ENCODE peak calls at places on chromosome 20, in eight cellular contexts. H, X, P, A, T, R, Y and N are unnamed samples.

GRCh38 chr20:43558412-43559146 is at the start of gene SGK2:
- DNase-seq in H (no peak), X (no peak), P (no peak), A (no peak), T (no peak), R (no peak), Y (no peak), N (peak)

GRCh38 chr20:36744764-36745191 is 1.1 kb downstream of the NDRG3 start:
- DNase-seq in H (no peak), X (no peak), P (peak), A (no peak), T (no peak), R (no peak), Y (no peak), N (no peak)

GRCh38 chr20:53735536-53736050 is 142.0 kb upstream of the ZNF217 start:
- DNase-seq in H (no peak), X (no peak), P (peak), A (no peak), T (no peak), R (no peak), Y (no peak), N (no peak)

GRCh38 chr20:7411075-7411474 is 529.2 kb downstream of the HAO1 start:
- DNase-seq in H (no peak), X (no peak), P (no peak), A (no peak), T (no peak), R (no peak), Y (no peak), N (no peak)

GRCh38 chr20:38665094-38665493 is 59.2 kb upstream of the SLC32A1 start:
- DNase-seq in H (no peak), X (no peak), P (no peak), A (no peak), T (no peak), R (no peak), Y (no peak), N (no peak)

GRCh38 chr20:1118336-1119127 is at the start of gene PSMF1:
- DNase-seq in H (peak), X (peak), P (peak), A (peak), T (peak), R (peak), Y (peak), N (peak)

GRCh38 chr20:41830702-41831101 is 212.5 kb upstream of the CHD6 start:
- DNase-seq in H (no peak), X (no peak), P (no peak), A (no peak), T (no peak), R (no peak), Y (no peak), N (no peak)

GRCh38 chr20:37879843-37880242 is 23.1 kb upstream of the VSTM2L start:
- DNase-seq in H (no peak), X (no peak), P (no peak), A (no peak), T (no peak), R (no peak), Y (no peak), N (no peak)

GRCh38 chr20:57622579-57623381 is 2.6 kb upstream of the ZBP1 start:
- DNase-seq in H (no peak), X (peak), P (peak), A (peak), T (peak), R (peak), Y (peak), N (peak)

GRCh38 chr20:2507875-2508630 is 662 bp downstream of the ZNF343 start:
- DNase-seq in H (no peak), X (no peak), P (peak), A (no peak), T (no peak), R (peak), Y (no peak), N (no peak)

GRCh38 chr20:61500791-61501321 is 248.8 kb downstream of the CDH4 start:
- DNase-seq in H (no peak), X (no peak), P (no peak), A (no peak), T (no peak), R (no peak), Y (no peak), N (no peak)

GRCh38 chr20:38278150-38278549 is 17.6 kb upstream of the KIAA1755 start:
- DNase-seq in H (no peak), X (no peak), P (no peak), A (no peak), T (no peak), R (no peak), Y (no peak), N (peak)